ENCODE peak calls at places on chromosomes 12 and 14, in seven cellular contexts. One of them, this sample, is unnamed.

GRCh38 chr14:95690815-95691214 is 4.6 kb downstream of the TCL1B start:
- DNase-seq in amygdala: no peak
- DNase-seq in HS-5: no peak
- DNase-seq in stimulated activated CD8-positive, alpha-beta memory T cell treated with anti-CD3 and anti-CD28 coated beads, Interleukin-15, amount 100 ng/mL, for 24 hours: no peak
- DNase-seq in activated T-helper 1 cell treated with Interleukin-2 at 50 U/mL for 16 hours: no peak
- DNase-seq in ovary: no peak
- DNase-seq in Karpas-422: no peak
- DNase-seq in this sample: no peak

GRCh38 chr12:23139026-23139425 is 514.1 kb downstream of the ETNK1 start:
- DNase-seq in amygdala: no peak
- DNase-seq in HS-5: peak
- DNase-seq in stimulated activated CD8-positive, alpha-beta memory T cell treated with anti-CD3 and anti-CD28 coated beads, Interleukin-15, amount 100 ng/mL, for 24 hours: no peak
- DNase-seq in activated T-helper 1 cell treated with Interleukin-2 at 50 U/mL for 16 hours: no peak
- DNase-seq in ovary: no peak
- DNase-seq in Karpas-422: no peak
- DNase-seq in this sample: no peak

GRCh38 chr14:34596891-34597290 is 33.1 kb downstream of the SNX6 start:
- DNase-seq in amygdala: no peak
- DNase-seq in HS-5: no peak
- DNase-seq in stimulated activated CD8-positive, alpha-beta memory T cell treated with anti-CD3 and anti-CD28 coated beads, Interleukin-15, amount 100 ng/mL, for 24 hours: no peak
- DNase-seq in activated T-helper 1 cell treated with Interleukin-2 at 50 U/mL for 16 hours: no peak
- DNase-seq in ovary: no peak
- DNase-seq in Karpas-422: no peak
- DNase-seq in this sample: no peak

GRCh38 chr12:42482086-42482819 is 107.3 kb downstream of the PRICKLE1 start:
- DNase-seq in amygdala: no peak
- DNase-seq in HS-5: no peak
- DNase-seq in stimulated activated CD8-positive, alpha-beta memory T cell treated with anti-CD3 and anti-CD28 coated beads, Interleukin-15, amount 100 ng/mL, for 24 hours: no peak
- DNase-seq in activated T-helper 1 cell treated with Interleukin-2 at 50 U/mL for 16 hours: no peak
- DNase-seq in ovary: peak
- DNase-seq in Karpas-422: no peak
- DNase-seq in this sample: no peak

GRCh38 chr12:32134144-32134888 is 27.7 kb downstream of the BICD1 start:
- DNase-seq in amygdala: no peak
- DNase-seq in HS-5: no peak
- DNase-seq in stimulated activated CD8-positive, alpha-beta memory T cell treated with anti-CD3 and anti-CD28 coated beads, Interleukin-15, amount 100 ng/mL, for 24 hours: no peak
- DNase-seq in activated T-helper 1 cell treated with Interleukin-2 at 50 U/mL for 16 hours: peak
- DNase-seq in ovary: no peak
- DNase-seq in Karpas-422: peak
- DNase-seq in this sample: no peak

GRCh38 chr12:51937941-51938340 is 13.6 kb upstream of the ACVR1B start:
- DNase-seq in amygdala: no peak
- DNase-seq in HS-5: no peak
- DNase-seq in stimulated activated CD8-positive, alpha-beta memory T cell treated with anti-CD3 and anti-CD28 coated beads, Interleukin-15, amount 100 ng/mL, for 24 hours: no peak
- DNase-seq in activated T-helper 1 cell treated with Interleukin-2 at 50 U/mL for 16 hours: no peak
- DNase-seq in ovary: no peak
- DNase-seq in Karpas-422: no peak
- DNase-seq in this sample: no peak

GRCh38 chr14:92425101-92425500 is 88.5 kb upstream of the RIN3 start:
- DNase-seq in amygdala: no peak
- DNase-seq in HS-5: peak
- DNase-seq in stimulated activated CD8-positive, alpha-beta memory T cell treated with anti-CD3 and anti-CD28 coated beads, Interleukin-15, amount 100 ng/mL, for 24 hours: no peak
- DNase-seq in activated T-helper 1 cell treated with Interleukin-2 at 50 U/mL for 16 hours: no peak
- DNase-seq in ovary: no peak
- DNase-seq in Karpas-422: no peak
- DNase-seq in this sample: no peak

GRCh38 chr12:32448581-32448980 is 49.2 kb downstream of the FGD4 start:
- DNase-seq in amygdala: no peak
- DNase-seq in HS-5: no peak
- DNase-seq in stimulated activated CD8-positive, alpha-beta memory T cell treated with anti-CD3 and anti-CD28 coated beads, Interleukin-15, amount 100 ng/mL, for 24 hours: no peak
- DNase-seq in activated T-helper 1 cell treated with Interleukin-2 at 50 U/mL for 16 hours: no peak
- DNase-seq in ovary: no peak
- DNase-seq in Karpas-422: no peak
- DNase-seq in this sample: no peak

This sample was measured in H1.